ENCODE peak calls at places on chromosomes 5 and 9, in six cellular contexts. One of them, this sample, is unnamed.

GRCh38 chr5:135559342-135559741 is 19.4 kb downstream of the CXCL14 start:
- DNase-seq in cardiac muscle cell: no peak
- DNase-seq in fibroblast of lung: no peak
- DNase-seq in IMR-90: peak
- DNase-seq in neural progenitor cell: no peak
- DNase-seq in mammary epithelial cell: no peak
- DNase-seq in this sample: no peak

GRCh38 chr5:34490501-34491250 is 165.5 kb upstream of the RAI14 start:
- DNase-seq in neural progenitor cell: peak
- DNase-seq in cardiac muscle cell: peak
- DNase-seq in fibroblast of lung: peak
- DNase-seq in mammary epithelial cell: no peak
- DNase-seq in IMR-90: no peak
- DNase-seq in this sample: no peak

GRCh38 chr5:10904862-10905432 is 143.9 kb upstream of the DAP start:
- DNase-seq in mammary epithelial cell: no peak
- DNase-seq in IMR-90: no peak
- DNase-seq in cardiac muscle cell: no peak
- DNase-seq in neural progenitor cell: peak
- DNase-seq in fibroblast of lung: no peak
- DNase-seq in this sample: no peak

GRCh38 chr5:130198927-130199326 is 294.7 kb downstream of the CHSY3 start:
- DNase-seq in cardiac muscle cell: peak
- DNase-seq in mammary epithelial cell: no peak
- DNase-seq in fibroblast of lung: peak
- DNase-seq in neural progenitor cell: peak
- DNase-seq in IMR-90: no peak
- DNase-seq in this sample: no peak

GRCh38 chr5:103918668-103919367 is 356.2 kb upstream of the NUDT12 start:
- DNase-seq in mammary epithelial cell: peak
- DNase-seq in IMR-90: peak
- DNase-seq in neural progenitor cell: peak
- DNase-seq in fibroblast of lung: peak
- DNase-seq in cardiac muscle cell: no peak
- DNase-seq in this sample: peak

GRCh38 chr9:86407022-86407421 is 52.8 kb upstream of the TUT7 start:
- DNase-seq in fibroblast of lung: peak
- DNase-seq in IMR-90: peak
- DNase-seq in mammary epithelial cell: peak
- DNase-seq in neural progenitor cell: no peak
- DNase-seq in cardiac muscle cell: peak
- DNase-seq in this sample: no peak

GRCh38 chr5:35035271-35035670 is 12.5 kb downstream of the AGXT2 start:
- DNase-seq in neural progenitor cell: no peak
- DNase-seq in IMR-90: no peak
- DNase-seq in cardiac muscle cell: no peak
- DNase-seq in mammary epithelial cell: no peak
- DNase-seq in fibroblast of lung: no peak
- DNase-seq in this sample: no peak

GRCh38 chr5:17928571-17928970 is 294.3 kb downstream of the TAF11L14 start:
- DNase-seq in IMR-90: no peak
- DNase-seq in cardiac muscle cell: no peak
- DNase-seq in mammary epithelial cell: peak
- DNase-seq in fibroblast of lung: no peak
- DNase-seq in neural progenitor cell: no peak
- DNase-seq in this sample: no peak

GRCh38 chr5:143261748-143262392 is 141.6 kb downstream of the NR3C1 start:
- DNase-seq in neural progenitor cell: no peak
- DNase-seq in IMR-90: peak
- DNase-seq in cardiac muscle cell: peak
- DNase-seq in mammary epithelial cell: peak
- DNase-seq in fibroblast of lung: peak
- DNase-seq in this sample: no peak

GRCh38 chr9:129667850-129668249 is 2.4 kb downstream of the PRRX2 start:
- DNase-seq in mammary epithelial cell: no peak
- DNase-seq in cardiac muscle cell: no peak
- DNase-seq in neural progenitor cell: no peak
- DNase-seq in IMR-90: no peak
- DNase-seq in fibroblast of lung: no peak
- DNase-seq in this sample: no peak

GRCh38 chr9:108477538-108478006 is 378.2 kb downstream of the ACTL7B start:
- DNase-seq in neural progenitor cell: no peak
- DNase-seq in cardiac muscle cell: peak
- DNase-seq in IMR-90: peak
- DNase-seq in fibroblast of lung: peak
- DNase-seq in mammary epithelial cell: peak
- DNase-seq in this sample: no peak
- H3K27ac ChIP-seq in neural progenitor cell: no peak
- H3K27ac ChIP-seq in cardiac muscle cell: no peak
- H3K27ac ChIP-seq in IMR-90: no peak
- H3K27ac ChIP-seq in fibroblast of lung: peak
- H3K27ac ChIP-seq in mammary epithelial cell: peak
- H3K27ac ChIP-seq in this sample: no peak

GRCh38 chr5:40569549-40570270 is 110.0 kb upstream of the PTGER4 start:
- DNase-seq in neural progenitor cell: no peak
- DNase-seq in mammary epithelial cell: no peak
- DNase-seq in cardiac muscle cell: peak
- DNase-seq in fibroblast of lung: peak
- DNase-seq in IMR-90: peak
- DNase-seq in this sample: no peak
- H3K27ac ChIP-seq in neural progenitor cell: no peak
- H3K27ac ChIP-seq in mammary epithelial cell: no peak
- H3K27ac ChIP-seq in cardiac muscle cell: no peak
- H3K27ac ChIP-seq in fibroblast of lung: peak
- H3K27ac ChIP-seq in IMR-90: no peak
- H3K27ac ChIP-seq in this sample: no peak

GRCh38 chr5:96637191-96637590 is 25.0 kb upstream of the CAST start:
- DNase-seq in mammary epithelial cell: no peak
- DNase-seq in neural progenitor cell: no peak
- DNase-seq in fibroblast of lung: no peak
- DNase-seq in cardiac muscle cell: no peak
- DNase-seq in IMR-90: no peak
- DNase-seq in this sample: no peak

GRCh38 chr5:96629774-96630173 is 32.4 kb upstream of the CAST start:
- DNase-seq in cardiac muscle cell: peak
- DNase-seq in fibroblast of lung: peak
- DNase-seq in IMR-90: peak
- DNase-seq in neural progenitor cell: peak
- DNase-seq in mammary epithelial cell: peak
- DNase-seq in this sample: no peak

GRCh38 chr5:96636601-96637000 is 25.6 kb upstream of the CAST start:
- DNase-seq in IMR-90: no peak
- DNase-seq in cardiac muscle cell: no peak
- DNase-seq in mammary epithelial cell: no peak
- DNase-seq in neural progenitor cell: no peak
- DNase-seq in fibroblast of lung: no peak
- DNase-seq in this sample: no peak

GRCh38 chr5:96638566-96638965 is 23.6 kb upstream of the CAST start:
- DNase-seq in fibroblast of lung: no peak
- DNase-seq in neural progenitor cell: no peak
- DNase-seq in cardiac muscle cell: no peak
- DNase-seq in IMR-90: no peak
- DNase-seq in mammary epithelial cell: no peak
- DNase-seq in this sample: no peak

DNA sequence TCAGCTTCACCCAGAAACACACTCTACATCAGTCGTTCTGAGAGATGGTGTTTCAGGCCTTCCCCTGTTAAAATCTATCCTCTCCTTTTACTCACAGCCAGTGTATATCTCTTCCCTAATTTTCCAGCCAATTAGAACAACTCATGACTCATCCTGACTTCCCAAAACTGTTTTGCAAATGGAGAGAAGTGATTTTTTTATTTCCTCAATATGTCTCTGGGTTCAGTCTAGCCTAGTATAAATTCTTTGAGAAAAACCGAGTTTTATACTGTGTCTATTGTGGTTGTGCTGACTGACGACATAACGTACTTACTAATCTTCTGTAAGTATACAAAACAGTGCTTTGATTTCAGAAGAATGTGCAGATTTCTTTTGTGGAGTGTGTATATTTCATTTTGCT is 28.4 kb upstream of the CAST start:
- DNase-seq in fibroblast of lung: peak
- DNase-seq in cardiac muscle cell: peak
- DNase-seq in IMR-90: peak
- DNase-seq in neural progenitor cell: no peak
- DNase-seq in mammary epithelial cell: no peak
- DNase-seq in this sample: no peak
- H3K27ac ChIP-seq in fibroblast of lung: no peak
- H3K27ac ChIP-seq in cardiac muscle cell: no peak
- H3K27ac ChIP-seq in IMR-90: peak
- H3K27ac ChIP-seq in neural progenitor cell: no peak
- H3K27ac ChIP-seq in mammary epithelial cell: no peak
- H3K27ac ChIP-seq in this sample: no peak

DNA sequence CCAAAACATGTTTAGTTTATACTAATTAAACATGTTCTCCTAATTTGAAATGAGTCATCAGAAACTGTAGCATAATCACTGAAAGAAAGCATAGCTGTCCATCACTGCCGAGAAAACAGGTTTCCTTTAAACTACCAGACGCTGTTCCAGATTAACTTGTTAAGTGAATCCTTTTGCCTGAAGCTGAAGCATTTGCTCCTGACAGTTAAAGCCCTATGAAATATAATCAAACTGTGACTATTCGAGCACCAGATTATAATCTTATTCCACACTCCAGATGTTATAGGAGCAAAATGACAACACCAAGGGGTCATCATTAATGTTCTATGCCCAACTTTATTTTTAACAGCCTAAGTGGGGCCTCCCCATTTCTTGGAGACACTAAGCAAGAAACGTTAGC is 86.0 kb upstream of the CTSL start:
- DNase-seq in IMR-90: no peak
- DNase-seq in neural progenitor cell: no peak
- DNase-seq in fibroblast of lung: no peak
- DNase-seq in cardiac muscle cell: no peak
- DNase-seq in mammary epithelial cell: no peak
- DNase-seq in this sample: no peak
- H3K27ac ChIP-seq in IMR-90: no peak
- H3K27ac ChIP-seq in neural progenitor cell: no peak
- H3K27ac ChIP-seq in fibroblast of lung: no peak
- H3K27ac ChIP-seq in cardiac muscle cell: no peak
- H3K27ac ChIP-seq in mammary epithelial cell: no peak
- H3K27ac ChIP-seq in this sample: no peak

GRCh38 chr5:162497455-162497854 is 429.9 kb downstream of the GABRG2 start:
- DNase-seq in fibroblast of lung: no peak
- DNase-seq in neural progenitor cell: no peak
- DNase-seq in mammary epithelial cell: no peak
- DNase-seq in cardiac muscle cell: no peak
- DNase-seq in IMR-90: no peak
- DNase-seq in this sample: no peak

GRCh38 chr5:162496080-162496808 is 428.7 kb downstream of the GABRG2 start:
- DNase-seq in neural progenitor cell: no peak
- DNase-seq in fibroblast of lung: no peak
- DNase-seq in mammary epithelial cell: no peak
- DNase-seq in cardiac muscle cell: no peak
- DNase-seq in IMR-90: no peak
- DNase-seq in this sample: no peak
- H3K27ac ChIP-seq in neural progenitor cell: no peak
- H3K27ac ChIP-seq in fibroblast of lung: no peak
- H3K27ac ChIP-seq in mammary epithelial cell: no peak
- H3K27ac ChIP-seq in cardiac muscle cell: no peak
- H3K27ac ChIP-seq in IMR-90: no peak
- H3K27ac ChIP-seq in this sample: no peak

GRCh38 chr5:160466121-160466520 is 44.5 kb downstream of the PTTG1 start:
- DNase-seq in cardiac muscle cell: no peak
- DNase-seq in fibroblast of lung: no peak
- DNase-seq in neural progenitor cell: no peak
- DNase-seq in IMR-90: no peak
- DNase-seq in mammary epithelial cell: no peak
- DNase-seq in this sample: no peak
- H3K27ac ChIP-seq in cardiac muscle cell: no peak
- H3K27ac ChIP-seq in fibroblast of lung: no peak
- H3K27ac ChIP-seq in neural progenitor cell: no peak
- H3K27ac ChIP-seq in IMR-90: no peak
- H3K27ac ChIP-seq in mammary epithelial cell: no peak
- H3K27ac ChIP-seq in this sample: no peak

DNA sequence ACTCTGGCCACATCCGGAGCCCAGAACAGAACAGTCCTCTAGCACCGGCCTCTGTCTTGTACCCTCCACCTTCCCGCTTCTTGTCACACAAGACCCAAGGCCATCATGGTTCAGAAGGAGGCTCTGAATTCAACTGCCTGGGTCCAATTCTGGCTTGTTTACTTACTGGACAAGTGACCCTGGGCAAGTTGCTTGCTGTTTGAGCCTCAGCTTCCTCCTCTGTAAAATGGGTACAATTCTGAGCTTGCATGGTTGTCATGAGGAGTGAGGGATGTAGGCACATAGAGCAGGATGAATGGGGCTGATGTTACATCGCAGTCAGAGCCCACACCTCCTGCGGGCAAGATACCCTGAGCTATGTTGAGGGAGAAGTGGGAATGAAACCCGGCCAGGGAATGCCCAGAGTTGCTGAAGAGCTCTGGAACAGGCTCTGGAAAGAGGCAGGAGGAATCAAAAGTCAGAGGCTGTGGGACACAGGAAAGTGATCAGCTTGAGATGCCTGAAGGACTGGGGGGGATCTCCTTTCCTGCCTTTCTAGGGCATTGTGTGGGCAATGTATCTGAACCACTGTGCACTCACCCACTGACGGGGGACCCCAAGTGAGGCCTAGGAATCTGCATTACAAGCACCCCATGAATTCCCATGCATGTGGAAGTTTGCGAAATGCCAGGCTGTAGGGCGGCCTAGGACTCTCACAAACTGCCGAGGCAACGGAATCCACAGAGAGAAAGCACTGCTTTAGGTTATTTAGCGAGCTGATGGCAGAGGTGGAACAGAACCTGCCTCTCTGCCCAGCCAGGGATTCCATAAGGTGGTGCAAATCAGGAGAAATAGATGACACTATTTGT is 29.4 kb upstream of the IL17B start:
- DNase-seq in IMR-90: no peak
- DNase-seq in neural progenitor cell: no peak
- DNase-seq in fibroblast of lung: no peak
- DNase-seq in cardiac muscle cell: no peak
- DNase-seq in mammary epithelial cell: no peak
- DNase-seq in this sample: no peak
- H3K27ac ChIP-seq in IMR-90: peak
- H3K27ac ChIP-seq in neural progenitor cell: no peak
- H3K27ac ChIP-seq in fibroblast of lung: peak
- H3K27ac ChIP-seq in cardiac muscle cell: peak
- H3K27ac ChIP-seq in mammary epithelial cell: no peak
- H3K27ac ChIP-seq in this sample: no peak

GRCh38 chr5:124655211-124655880 is 91.1 kb downstream of the ZNF608 start:
- DNase-seq in fibroblast of lung: peak
- DNase-seq in mammary epithelial cell: no peak
- DNase-seq in cardiac muscle cell: peak
- DNase-seq in IMR-90: no peak
- DNase-seq in neural progenitor cell: no peak
- DNase-seq in this sample: no peak
- H3K27ac ChIP-seq in fibroblast of lung: peak
- H3K27ac ChIP-seq in mammary epithelial cell: peak
- H3K27ac ChIP-seq in cardiac muscle cell: peak
- H3K27ac ChIP-seq in IMR-90: peak
- H3K27ac ChIP-seq in neural progenitor cell: no peak
- H3K27ac ChIP-seq in this sample: no peak

This sample was measured in neuronal stem cell.